ENCODE peak calls at places on chromosomes 4 and X, in six cellular contexts. E is NCI-H1092 treated with DMSO at 0.1 percent for 48 hours; W is left kidney; I is DMS79 treated with DMSO at 0.1 percent for 48 hours; N is activated CD8-positive, alpha-beta T cell treated with anti-CD3 and anti-CD28 coated beads, Interleukin-2, amount 10 ng/mL, durations not matched to agents 7 days and 5 days; Q is hepatocyte. V is an unnamed sample.

GRCh38 chr4:161256716-161257115 is 907.1 kb downstream of the FSTL5 start:
- DNase-seq in E (peak; percentile 2), W (peak; percentile 2), I (no peak), N (no peak), Q (peak; percentile 7), V (no peak)

GRCh38 chrX:105323951-105324350 is 103.5 kb upstream of the TEX13A start:
- DNase-seq in E (no peak), W (no peak), I (no peak), N (no peak), Q (no peak), V (no peak)

GRCh38 chrX:11458175-11458574 is 165.0 kb downstream of the AMELX start:
- DNase-seq in E (no peak), W (no peak), I (no peak), N (no peak), Q (no peak), V (no peak)

GRCh38 chr4:174314770-174315169 is 31.1 kb downstream of the CEP44 start:
- DNase-seq in E (no peak), W (no peak), I (no peak), N (no peak), Q (peak; percentile 37), V (no peak)

GRCh38 chrX:10041383-10041782 is 74.2 kb downstream of the CLDN34 start:
- DNase-seq in E (no peak), W (no peak), I (peak; percentile 8), N (no peak), Q (no peak), V (no peak)

GRCh38 chrX:46642145-46642544 is 68.6 kb downstream of the CHST7 start:
- DNase-seq in E (peak; percentile 26), W (peak; percentile 61), I (peak; percentile 3), N (peak; percentile 23), Q (peak; percentile 12), V (no peak)

GRCh38 chr4:12118651-12119213 is 690.0 kb upstream of the HS3ST1 start:
- DNase-seq in E (no peak), W (no peak), I (no peak), N (no peak), Q (peak; percentile 13), V (no peak)

GRCh38 chr4:77003400-77003799 is 53.8 kb downstream of the SEPTIN11 start:
- DNase-seq in E (no peak), W (no peak), I (no peak), N (no peak), Q (no peak), V (no peak)

GRCh38 chr4:47612116-47613023 is 127.3 kb downstream of the ATP10D start:
- DNase-seq in E (no peak), W (no peak), I (no peak), N (no peak), Q (no peak), V (no peak)

GRCh38 chr4:151688003-151688784 is 72.6 kb downstream of the GATB start:
- DNase-seq in E (no peak), W (no peak), I (no peak), N (no peak), Q (no peak), V (no peak)

GRCh38 chrX:22141061-22141460 is 108.9 kb downstream of the PHEX start:
- DNase-seq in E (no peak), W (no peak), I (no peak), N (no peak), Q (no peak), V (no peak)

GRCh38 chr4:124943145-124943889 is 230.8 kb upstream of the ANKRD50 start:
- DNase-seq in E (no peak), W (no peak), I (no peak), N (no peak), Q (no peak), V (no peak)

GRCh38 chr4:69490271-69490670 is 5.4 kb downstream of the UGT2B4 start:
- DNase-seq in E (no peak), W (no peak), I (no peak), N (no peak), Q (no peak), V (no peak)

GRCh38 chrX:19563327-19563726 is 48.0 kb upstream of the MAP3K15 start:
- DNase-seq in E (no peak), W (no peak), I (no peak), N (no peak), Q (no peak), V (no peak)

GRCh38 chr4:100067255-100067654 is 117.2 kb upstream of the H2AZ1 start:
- DNase-seq in E (no peak), W (no peak), I (no peak), N (no peak), Q (no peak), V (no peak)

GRCh38 chr4:1010522-1011021 is 854 bp upstream of the FGFRL1 start:
- DNase-seq in E (no peak), W (no peak), I (no peak), N (peak; percentile 90), Q (peak; percentile 85), V (peak; percentile 38)

V was measured in brain pericyte.